ENCODE peak calls at places on chromosomes 4 and X, in four cellular contexts. F is RWPE1, S is RCC 7860, V is NCI-H460. A is an unnamed sample.
A peak's percentile ranks its signal among the peaks of the same experiment; 100 is the strongest.

GRCh38 chrX:35625714-35626113 is 172.4 kb upstream of the MAGEB16 start:
- DNase-seq in F (no peak), S (no peak), V (no peak), A (no peak)

GRCh38 chr4:113691676-113692075 is 69.9 kb downstream of the CAMK2D start:
- DNase-seq in F (no peak), S (no peak), V (no peak), A (no peak)

GRCh38 chrX:13939741-13940597 is 89.7 kb downstream of the GEMIN8 start:
- DNase-seq in F (no peak), S (no peak), V (no peak), A (no peak)

GRCh38 chr4:134243742-134244713 is 42.4 kb upstream of the PABPC4L start:
- DNase-seq in F (no peak), S (no peak), V (no peak), A (no peak)

GRCh38 chr4:156746111-156746510 is 225.5 kb downstream of the PDGFC start:
- DNase-seq in F (no peak), S (no peak), V (no peak), A (no peak)

GRCh38 chr4:48178931-48179330 is 44.9 kb upstream of the TXK start:
- DNase-seq in F (no peak), S (no peak), V (no peak), A (no peak)

GRCh38 chr4:159298502-159298901 is 195.6 kb downstream of the RAPGEF2 start:
- DNase-seq in F (peak; percentile 58), S (no peak), V (no peak), A (no peak)

GRCh38 chr4:26836539-26836938 is 24.1 kb upstream of the STIM2 start:
- DNase-seq in F (no peak), S (no peak), V (no peak), A (no peak)

GRCh38 chr4:75844151-75844662 is 58.0 kb downstream of the PPEF2 start:
- DNase-seq in F (no peak), S (no peak), V (no peak), A (no peak)

GRCh38 chr4:90328558-90328957 is 201.4 kb downstream of the CCSER1 start:
- DNase-seq in F (no peak), S (no peak), V (peak; percentile 68), A (no peak)

GRCh38 chr4:162245051-162245450 is 81.3 kb upstream of the FSTL5 start:
- DNase-seq in F (no peak), S (no peak), V (no peak), A (no peak)

GRCh38 chr4:180563977-180564376 is 1679.2 kb upstream of the TENM3 start:
- DNase-seq in F (no peak), S (no peak), V (no peak), A (no peak)

GRCh38 chrX:98203800-98204199 is 1320.1 kb downstream of the RPA4 start:
- DNase-seq in F (peak; percentile 3), S (peak; percentile 26), V (peak; percentile 7), A (no peak)

GRCh38 chr4:115187136-115187535 is 73.7 kb upstream of the NDST4 start:
- DNase-seq in F (no peak), S (no peak), V (no peak), A (no peak)

GRCh38 chr4:87219648-87220093 is 747 bp downstream of the KLHL8 start:
- DNase-seq in F (no peak), S (no peak), V (no peak), A (no peak)

GRCh38 chrX:74527344-74527743 is 87.1 kb downstream of the RLIM start:
- DNase-seq in F (no peak), S (no peak), V (no peak), A (no peak)

GRCh38 chr4:165207016-165207430 is 338 bp upstream of the KLHL2 start:
- DNase-seq in F (no peak), S (no peak), V (no peak), A (no peak)

GRCh38 chrX:133961046-133961445 is 24.3 kb downstream of the GPC3 start:
- DNase-seq in F (no peak), S (no peak), V (no peak), A (no peak)

GRCh38 chr4:83644677-83645639 is 109.0 kb downstream of the GPAT3 start:
- DNase-seq in F (peak; percentile 54), S (peak; percentile 33), V (peak; percentile 48), A (peak; percentile 2)

GRCh38 chrX:138775501-138775900 is 64.0 kb upstream of the FGF13 start:
- DNase-seq in F (peak; percentile 7), S (peak; percentile 4), V (peak; percentile 19), A (no peak)

GRCh38 chr4:5955201-5955821 is 62.4 kb upstream of the CRMP1 start:
- DNase-seq in F (no peak), S (no peak), V (no peak), A (no peak)

GRCh38 chrX:66674506-66674905 is 35.6 kb upstream of the EDA2R start:
- DNase-seq in F (no peak), S (no peak), V (no peak), A (no peak)

GRCh38 chrX:47171996-47172395 is 21.6 kb upstream of the UBA1 start:
- DNase-seq in F (no peak), S (no peak), V (no peak), A (no peak)

GRCh38 chr4:137651128-137651527 is 118.8 kb upstream of the PCDH18 start:
- DNase-seq in F (no peak), S (peak; percentile 66), V (no peak), A (no peak)

GRCh38 chr4:86089924-86090323 is 269.9 kb downstream of the MAPK10 start:
- DNase-seq in F (no peak), S (no peak), V (no peak), A (no peak)

GRCh38 chr4:23305026-23305425 is 584.8 kb downstream of the PPARGC1A start:
- DNase-seq in F (no peak), S (peak; percentile 60), V (no peak), A (no peak)

GRCh38 chr4:16467061-16467460 is 240.8 kb upstream of the TAPT1 start:
- DNase-seq in F (no peak), S (no peak), V (no peak), A (no peak)

GRCh38 chrX:19899234-19899788 is 11.9 kb upstream of the SH3KBP1 start:
- DNase-seq in F (no peak), S (no peak), V (no peak), A (no peak)

GRCh38 chr4:128686032-128686465 is 123.5 kb upstream of the JADE1 start:
- DNase-seq in F (no peak), S (no peak), V (no peak), A (no peak)

GRCh38 chr4:3827616-3828492 is 61.7 kb downstream of the ADRA2C start:
- DNase-seq in F (peak; percentile 4), S (no peak), V (no peak), A (no peak)

GRCh38 chrX:10769165-10769564 is 148.8 kb upstream of the MID1 start:
- DNase-seq in F (no peak), S (peak; percentile 5), V (peak; percentile 56), A (no peak)

GRCh38 chrX:40543661-40544328 is 37.0 kb upstream of the ATP6AP2 start:
- DNase-seq in F (no peak), S (peak; percentile 5), V (peak; percentile 21), A (no peak)

GRCh38 chrX:112368371-112368770 is 285.8 kb upstream of the TRPC5 start:
- DNase-seq in F (no peak), S (no peak), V (no peak), A (no peak)

GRCh38 chrX:39450578-39450977 is 647.2 kb downstream of the BCOR start:
- DNase-seq in F (no peak), S (no peak), V (no peak), A (peak; percentile 0)

GRCh38 chrX:71911023-71911730 is 532 bp downstream of the NHSL2 start:
- DNase-seq in F (no peak), S (no peak), V (no peak), A (no peak)

GRCh38 chrX:69307029-69307428 is 141.8 kb upstream of the PJA1 start:
- DNase-seq in F (no peak), S (no peak), V (no peak), A (no peak)

GRCh38 chr4:99408346-99408745 is 26.8 kb downstream of the ADH7 start:
- DNase-seq in F (no peak), S (no peak), V (no peak), A (no peak)

GRCh38 chr4:108937066-108937465 is 174.2 kb upstream of the ETNPPL start:
- DNase-seq in F (no peak), S (no peak), V (no peak), A (no peak)

GRCh38 chr4:82629238-82630000 is 67.6 kb upstream of the TMEM150C start:
- DNase-seq in F (peak; percentile 3), S (no peak), V (no peak), A (no peak)